ENCODE peak calls at places on chromosome 18, in seven cellular contexts. One of them, this sample, is unnamed.

GRCh38 chr18:9961031-9961430 is 47.2 kb downstream of the VAPA start:
- DNase-seq in non-pigmented ciliary epithelial cell: no peak
- DNase-seq in D341Med: no peak
- DNase-seq in stimulated activated CD4-positive, alpha-beta T cell treated with anti-CD3 and anti-CD28 coated beads, Interleukin-12 subunit alpha, Interleukin-12 subunit beta, amount 100 ng/mL, for 24 hours: no peak
- DNase-seq in cardiac muscle cell: no peak
- DNase-seq in GDM1: no peak
- DNase-seq in spleen: no peak
- DNase-seq in this sample: no peak

GRCh38 chr18:11572201-11572600 is 37.2 kb upstream of the SLC35G4 start:
- DNase-seq in non-pigmented ciliary epithelial cell: no peak
- DNase-seq in D341Med: no peak
- DNase-seq in stimulated activated CD4-positive, alpha-beta T cell treated with anti-CD3 and anti-CD28 coated beads, Interleukin-12 subunit alpha, Interleukin-12 subunit beta, amount 100 ng/mL, for 24 hours: no peak
- DNase-seq in cardiac muscle cell: no peak
- DNase-seq in GDM1: no peak
- DNase-seq in spleen: no peak
- DNase-seq in this sample: no peak

GRCh38 chr18:76822510-76823165 is at the start of gene ZNF236:
- DNase-seq in non-pigmented ciliary epithelial cell: no peak
- DNase-seq in D341Med: peak; percentile 99
- DNase-seq in stimulated activated CD4-positive, alpha-beta T cell treated with anti-CD3 and anti-CD28 coated beads, Interleukin-12 subunit alpha, Interleukin-12 subunit beta, amount 100 ng/mL, for 24 hours: peak; percentile 48
- DNase-seq in cardiac muscle cell: peak; percentile 92
- DNase-seq in GDM1: peak; percentile 74
- DNase-seq in spleen: peak; percentile 94
- DNase-seq in this sample: peak; percentile 53

GRCh38 chr18:3530807-3531206 is 80.8 kb downstream of the TGIF1 start:
- DNase-seq in non-pigmented ciliary epithelial cell: no peak
- DNase-seq in D341Med: no peak
- DNase-seq in stimulated activated CD4-positive, alpha-beta T cell treated with anti-CD3 and anti-CD28 coated beads, Interleukin-12 subunit alpha, Interleukin-12 subunit beta, amount 100 ng/mL, for 24 hours: no peak
- DNase-seq in cardiac muscle cell: no peak
- DNase-seq in GDM1: no peak
- DNase-seq in spleen: no peak
- DNase-seq in this sample: no peak

GRCh38 chr18:35570182-35570581 is 11.4 kb upstream of the GALNT1 start:
- DNase-seq in non-pigmented ciliary epithelial cell: no peak
- DNase-seq in D341Med: no peak
- DNase-seq in stimulated activated CD4-positive, alpha-beta T cell treated with anti-CD3 and anti-CD28 coated beads, Interleukin-12 subunit alpha, Interleukin-12 subunit beta, amount 100 ng/mL, for 24 hours: no peak
- DNase-seq in cardiac muscle cell: no peak
- DNase-seq in GDM1: no peak
- DNase-seq in spleen: no peak
- DNase-seq in this sample: no peak

GRCh38 chr18:59565957-59566356 is 131.3 kb downstream of the CCBE1 start:
- DNase-seq in non-pigmented ciliary epithelial cell: no peak
- DNase-seq in D341Med: no peak
- DNase-seq in stimulated activated CD4-positive, alpha-beta T cell treated with anti-CD3 and anti-CD28 coated beads, Interleukin-12 subunit alpha, Interleukin-12 subunit beta, amount 100 ng/mL, for 24 hours: no peak
- DNase-seq in cardiac muscle cell: peak; percentile 27
- DNase-seq in GDM1: no peak
- DNase-seq in spleen: no peak
- DNase-seq in this sample: no peak

GRCh38 chr18:9403795-9404564 is 69.4 kb downstream of the TWSG1 start:
- DNase-seq in non-pigmented ciliary epithelial cell: no peak
- DNase-seq in D341Med: no peak
- DNase-seq in stimulated activated CD4-positive, alpha-beta T cell treated with anti-CD3 and anti-CD28 coated beads, Interleukin-12 subunit alpha, Interleukin-12 subunit beta, amount 100 ng/mL, for 24 hours: no peak
- DNase-seq in cardiac muscle cell: no peak
- DNase-seq in GDM1: peak; percentile 6
- DNase-seq in spleen: no peak
- DNase-seq in this sample: no peak

GRCh38 chr18:63476666-63477065 is at the start of gene SERPINB5:
- DNase-seq in non-pigmented ciliary epithelial cell: no peak
- DNase-seq in D341Med: no peak
- DNase-seq in stimulated activated CD4-positive, alpha-beta T cell treated with anti-CD3 and anti-CD28 coated beads, Interleukin-12 subunit alpha, Interleukin-12 subunit beta, amount 100 ng/mL, for 24 hours: no peak
- DNase-seq in cardiac muscle cell: no peak
- DNase-seq in GDM1: no peak
- DNase-seq in spleen: no peak
- DNase-seq in this sample: no peak

GRCh38 chr18:48800479-48800876 is 150.3 kb downstream of the SMAD7 start:
- DNase-seq in non-pigmented ciliary epithelial cell: no peak
- DNase-seq in D341Med: no peak
- DNase-seq in stimulated activated CD4-positive, alpha-beta T cell treated with anti-CD3 and anti-CD28 coated beads, Interleukin-12 subunit alpha, Interleukin-12 subunit beta, amount 100 ng/mL, for 24 hours: no peak
- DNase-seq in cardiac muscle cell: no peak
- DNase-seq in GDM1: no peak
- DNase-seq in spleen: peak; percentile 56
- DNase-seq in this sample: no peak

GRCh38 chr18:56374005-56374655 is 264.3 kb downstream of the TXNL1 start:
- DNase-seq in non-pigmented ciliary epithelial cell: no peak
- DNase-seq in D341Med: no peak
- DNase-seq in stimulated activated CD4-positive, alpha-beta T cell treated with anti-CD3 and anti-CD28 coated beads, Interleukin-12 subunit alpha, Interleukin-12 subunit beta, amount 100 ng/mL, for 24 hours: no peak
- DNase-seq in cardiac muscle cell: no peak
- DNase-seq in GDM1: no peak
- DNase-seq in spleen: no peak
- DNase-seq in this sample: no peak

GRCh38 chr18:47613929-47614328 is 316.5 kb downstream of the SMAD2 start:
- DNase-seq in non-pigmented ciliary epithelial cell: no peak
- DNase-seq in D341Med: no peak
- DNase-seq in stimulated activated CD4-positive, alpha-beta T cell treated with anti-CD3 and anti-CD28 coated beads, Interleukin-12 subunit alpha, Interleukin-12 subunit beta, amount 100 ng/mL, for 24 hours: no peak
- DNase-seq in cardiac muscle cell: no peak
- DNase-seq in GDM1: no peak
- DNase-seq in spleen: no peak
- DNase-seq in this sample: no peak

GRCh38 chr18:12271376-12272235 is 17.4 kb downstream of the CIDEA start:
- DNase-seq in non-pigmented ciliary epithelial cell: no peak
- DNase-seq in D341Med: peak; percentile 97
- DNase-seq in stimulated activated CD4-positive, alpha-beta T cell treated with anti-CD3 and anti-CD28 coated beads, Interleukin-12 subunit alpha, Interleukin-12 subunit beta, amount 100 ng/mL, for 24 hours: peak; percentile 57
- DNase-seq in cardiac muscle cell: peak; percentile 88
- DNase-seq in GDM1: peak; percentile 63
- DNase-seq in spleen: no peak
- DNase-seq in this sample: no peak

GRCh38 chr18:50879302-50880107 is 587 bp downstream of the ME2 start:
- DNase-seq in non-pigmented ciliary epithelial cell: no peak
- DNase-seq in D341Med: no peak
- DNase-seq in stimulated activated CD4-positive, alpha-beta T cell treated with anti-CD3 and anti-CD28 coated beads, Interleukin-12 subunit alpha, Interleukin-12 subunit beta, amount 100 ng/mL, for 24 hours: peak; percentile 11
- DNase-seq in cardiac muscle cell: peak; percentile 65
- DNase-seq in GDM1: no peak
- DNase-seq in spleen: no peak
- DNase-seq in this sample: no peak

GRCh38 chr18:53426656-53427055 is 797.8 kb downstream of the MBD2 start:
- DNase-seq in non-pigmented ciliary epithelial cell: no peak
- DNase-seq in D341Med: no peak
- DNase-seq in stimulated activated CD4-positive, alpha-beta T cell treated with anti-CD3 and anti-CD28 coated beads, Interleukin-12 subunit alpha, Interleukin-12 subunit beta, amount 100 ng/mL, for 24 hours: no peak
- DNase-seq in cardiac muscle cell: no peak
- DNase-seq in GDM1: no peak
- DNase-seq in spleen: no peak
- DNase-seq in this sample: no peak

GRCh38 chr18:36127866-36128845 is 984 bp downstream of the SLC39A6 start:
- DNase-seq in non-pigmented ciliary epithelial cell: no peak
- DNase-seq in D341Med: peak; percentile 65
- DNase-seq in stimulated activated CD4-positive, alpha-beta T cell treated with anti-CD3 and anti-CD28 coated beads, Interleukin-12 subunit alpha, Interleukin-12 subunit beta, amount 100 ng/mL, for 24 hours: no peak
- DNase-seq in cardiac muscle cell: peak; percentile 45
- DNase-seq in GDM1: no peak
- DNase-seq in spleen: peak; percentile 81
- DNase-seq in this sample: no peak